ENCODE peak calls at places on chromosomes 5 and 9, in ten cellular contexts. One of them, this sample, is unnamed.

GRCh38 chr9:13274901-13275641 is 4.4 kb downstream of the MPDZ start:
- DNase-seq in AG10803: peak
- DNase-seq in D721Med: no peak
- DNase-seq in transverse colon: no peak
- DNase-seq in choroid plexus epithelial cell: peak
- DNase-seq in fibroblast of mammary gland: peak
- DNase-seq in glutamatergic neuron: no peak
- DNase-seq in astrocyte of the cerebellum: peak
- DNase-seq in tibial artery: no peak
- DNase-seq in bronchial epithelial cell: no peak
- DNase-seq in this sample: no peak

GRCh38 chr9:91193658-91194391 is 167.9 kb downstream of the AUH start:
- DNase-seq in AG10803: peak
- DNase-seq in D721Med: no peak
- DNase-seq in transverse colon: peak
- DNase-seq in choroid plexus epithelial cell: peak
- DNase-seq in fibroblast of mammary gland: peak
- DNase-seq in glutamatergic neuron: peak
- DNase-seq in astrocyte of the cerebellum: peak
- DNase-seq in tibial artery: peak
- DNase-seq in bronchial epithelial cell: peak
- DNase-seq in this sample: peak

GRCh38 chr5:122182491-122182921 is 53.2 kb downstream of the ZNF474 start:
- DNase-seq in AG10803: peak
- DNase-seq in D721Med: no peak
- DNase-seq in transverse colon: peak
- DNase-seq in choroid plexus epithelial cell: peak
- DNase-seq in fibroblast of mammary gland: peak
- DNase-seq in glutamatergic neuron: no peak
- DNase-seq in astrocyte of the cerebellum: peak
- DNase-seq in tibial artery: no peak
- DNase-seq in bronchial epithelial cell: peak
- DNase-seq in this sample: no peak

GRCh38 chr9:4196886-4197285 is 103.0 kb downstream of the GLIS3 start:
- DNase-seq in AG10803: no peak
- DNase-seq in D721Med: no peak
- DNase-seq in transverse colon: no peak
- DNase-seq in choroid plexus epithelial cell: peak
- DNase-seq in fibroblast of mammary gland: peak
- DNase-seq in glutamatergic neuron: no peak
- DNase-seq in astrocyte of the cerebellum: no peak
- DNase-seq in tibial artery: no peak
- DNase-seq in bronchial epithelial cell: no peak
- DNase-seq in this sample: no peak

GRCh38 chr5:146703899-146704298 is 174.7 kb downstream of the PPP2R2B start:
- DNase-seq in AG10803: no peak
- DNase-seq in D721Med: no peak
- DNase-seq in transverse colon: no peak
- DNase-seq in choroid plexus epithelial cell: no peak
- DNase-seq in fibroblast of mammary gland: no peak
- DNase-seq in glutamatergic neuron: no peak
- DNase-seq in astrocyte of the cerebellum: no peak
- DNase-seq in tibial artery: no peak
- DNase-seq in bronchial epithelial cell: peak
- DNase-seq in this sample: no peak

GRCh38 chr9:98222885-98223640 is 30.6 kb upstream of the CORO2A start:
- DNase-seq in AG10803: peak
- DNase-seq in D721Med: no peak
- DNase-seq in transverse colon: no peak
- DNase-seq in choroid plexus epithelial cell: peak
- DNase-seq in fibroblast of mammary gland: peak
- DNase-seq in glutamatergic neuron: no peak
- DNase-seq in astrocyte of the cerebellum: peak
- DNase-seq in tibial artery: no peak
- DNase-seq in bronchial epithelial cell: peak
- DNase-seq in this sample: no peak

GRCh38 chr9:27386759-27387158 is 89.8 kb upstream of the EQTN start:
- DNase-seq in AG10803: no peak
- DNase-seq in D721Med: no peak
- DNase-seq in transverse colon: no peak
- DNase-seq in choroid plexus epithelial cell: no peak
- DNase-seq in fibroblast of mammary gland: no peak
- DNase-seq in glutamatergic neuron: no peak
- DNase-seq in astrocyte of the cerebellum: no peak
- DNase-seq in tibial artery: no peak
- DNase-seq in bronchial epithelial cell: no peak
- DNase-seq in this sample: no peak

GRCh38 chr9:127979333-127980055 is 1.3 kb downstream of the EEIG1 start:
- DNase-seq in AG10803: peak
- DNase-seq in D721Med: no peak
- DNase-seq in transverse colon: peak
- DNase-seq in choroid plexus epithelial cell: peak
- DNase-seq in fibroblast of mammary gland: peak
- DNase-seq in glutamatergic neuron: peak
- DNase-seq in astrocyte of the cerebellum: no peak
- DNase-seq in tibial artery: peak
- DNase-seq in bronchial epithelial cell: no peak
- DNase-seq in this sample: peak

GRCh38 chr9:73553295-73553694 is 401.6 kb downstream of the ANXA1 start:
- DNase-seq in AG10803: no peak
- DNase-seq in D721Med: no peak
- DNase-seq in transverse colon: no peak
- DNase-seq in choroid plexus epithelial cell: no peak
- DNase-seq in fibroblast of mammary gland: no peak
- DNase-seq in glutamatergic neuron: no peak
- DNase-seq in astrocyte of the cerebellum: no peak
- DNase-seq in tibial artery: no peak
- DNase-seq in bronchial epithelial cell: no peak
- DNase-seq in this sample: no peak

GRCh38 chr9:91177661-91178280 is 183.9 kb downstream of the AUH start:
- DNase-seq in AG10803: peak
- DNase-seq in D721Med: no peak
- DNase-seq in transverse colon: peak
- DNase-seq in choroid plexus epithelial cell: no peak
- DNase-seq in fibroblast of mammary gland: peak
- DNase-seq in glutamatergic neuron: no peak
- DNase-seq in astrocyte of the cerebellum: peak
- DNase-seq in tibial artery: peak
- DNase-seq in bronchial epithelial cell: peak
- DNase-seq in this sample: no peak

GRCh38 chr5:64869419-64869818 is 100.7 kb downstream of the CWC27 start:
- DNase-seq in AG10803: peak
- DNase-seq in D721Med: no peak
- DNase-seq in transverse colon: no peak
- DNase-seq in choroid plexus epithelial cell: peak
- DNase-seq in fibroblast of mammary gland: peak
- DNase-seq in glutamatergic neuron: no peak
- DNase-seq in astrocyte of the cerebellum: peak
- DNase-seq in tibial artery: no peak
- DNase-seq in bronchial epithelial cell: peak
- DNase-seq in this sample: no peak

GRCh38 chr9:124045076-124045829 is 33.7 kb downstream of the LHX2 start:
- DNase-seq in AG10803: peak
- DNase-seq in D721Med: no peak
- DNase-seq in transverse colon: peak
- DNase-seq in choroid plexus epithelial cell: peak
- DNase-seq in fibroblast of mammary gland: peak
- DNase-seq in glutamatergic neuron: no peak
- DNase-seq in astrocyte of the cerebellum: no peak
- DNase-seq in tibial artery: peak
- DNase-seq in bronchial epithelial cell: no peak
- DNase-seq in this sample: no peak

GRCh38 chr5:80754900-80755299 is 100.1 kb upstream of the DHFR start:
- DNase-seq in AG10803: no peak
- DNase-seq in D721Med: no peak
- DNase-seq in transverse colon: peak
- DNase-seq in choroid plexus epithelial cell: peak
- DNase-seq in fibroblast of mammary gland: peak
- DNase-seq in glutamatergic neuron: peak
- DNase-seq in astrocyte of the cerebellum: no peak
- DNase-seq in tibial artery: no peak
- DNase-seq in bronchial epithelial cell: no peak
- DNase-seq in this sample: no peak

GRCh38 chr9:36091028-36091953 is 45.2 kb upstream of the GLIPR2 start:
- DNase-seq in AG10803: peak
- DNase-seq in D721Med: no peak
- DNase-seq in transverse colon: peak
- DNase-seq in choroid plexus epithelial cell: peak
- DNase-seq in fibroblast of mammary gland: peak
- DNase-seq in glutamatergic neuron: no peak
- DNase-seq in astrocyte of the cerebellum: peak
- DNase-seq in tibial artery: no peak
- DNase-seq in bronchial epithelial cell: peak
- DNase-seq in this sample: no peak
- TF ChIP-seq CTCF in AG10803: no peak
- TF ChIP-seq CTCF in D721Med: peak
- TF ChIP-seq CTCF in transverse colon: no peak
- TF ChIP-seq CTCF in choroid plexus epithelial cell: no peak
- TF ChIP-seq CTCF in fibroblast of mammary gland: peak
- TF ChIP-seq CTCF in glutamatergic neuron: no peak
- TF ChIP-seq CTCF in astrocyte of the cerebellum: no peak
- TF ChIP-seq CTCF in tibial artery: no peak
- TF ChIP-seq CTCF in bronchial epithelial cell: no peak
- TF ChIP-seq CTCF in this sample: no peak

GRCh38 chr9:108567571-108567970 is 288.2 kb downstream of the ACTL7B start:
- DNase-seq in AG10803: no peak
- DNase-seq in D721Med: no peak
- DNase-seq in transverse colon: no peak
- DNase-seq in choroid plexus epithelial cell: no peak
- DNase-seq in fibroblast of mammary gland: no peak
- DNase-seq in glutamatergic neuron: no peak
- DNase-seq in astrocyte of the cerebellum: no peak
- DNase-seq in tibial artery: no peak
- DNase-seq in bronchial epithelial cell: no peak
- DNase-seq in this sample: no peak

GRCh38 chr9:108569624-108570023 is 286.2 kb downstream of the ACTL7B start:
- DNase-seq in AG10803: peak
- DNase-seq in D721Med: no peak
- DNase-seq in transverse colon: no peak
- DNase-seq in choroid plexus epithelial cell: peak
- DNase-seq in fibroblast of mammary gland: peak
- DNase-seq in glutamatergic neuron: peak
- DNase-seq in astrocyte of the cerebellum: peak
- DNase-seq in tibial artery: no peak
- DNase-seq in bronchial epithelial cell: peak
- DNase-seq in this sample: no peak

GRCh38 chr9:108568093-108568492 is 287.7 kb downstream of the ACTL7B start:
- DNase-seq in AG10803: no peak
- DNase-seq in D721Med: no peak
- DNase-seq in transverse colon: no peak
- DNase-seq in choroid plexus epithelial cell: no peak
- DNase-seq in fibroblast of mammary gland: no peak
- DNase-seq in glutamatergic neuron: no peak
- DNase-seq in astrocyte of the cerebellum: no peak
- DNase-seq in tibial artery: no peak
- DNase-seq in bronchial epithelial cell: peak
- DNase-seq in this sample: no peak

GRCh38 chr9:108562176-108562575 is 293.6 kb downstream of the ACTL7B start:
- DNase-seq in AG10803: no peak
- DNase-seq in D721Med: no peak
- DNase-seq in transverse colon: no peak
- DNase-seq in choroid plexus epithelial cell: no peak
- DNase-seq in fibroblast of mammary gland: no peak
- DNase-seq in glutamatergic neuron: no peak
- DNase-seq in astrocyte of the cerebellum: no peak
- DNase-seq in tibial artery: no peak
- DNase-seq in bronchial epithelial cell: peak
- DNase-seq in this sample: no peak

DNA sequence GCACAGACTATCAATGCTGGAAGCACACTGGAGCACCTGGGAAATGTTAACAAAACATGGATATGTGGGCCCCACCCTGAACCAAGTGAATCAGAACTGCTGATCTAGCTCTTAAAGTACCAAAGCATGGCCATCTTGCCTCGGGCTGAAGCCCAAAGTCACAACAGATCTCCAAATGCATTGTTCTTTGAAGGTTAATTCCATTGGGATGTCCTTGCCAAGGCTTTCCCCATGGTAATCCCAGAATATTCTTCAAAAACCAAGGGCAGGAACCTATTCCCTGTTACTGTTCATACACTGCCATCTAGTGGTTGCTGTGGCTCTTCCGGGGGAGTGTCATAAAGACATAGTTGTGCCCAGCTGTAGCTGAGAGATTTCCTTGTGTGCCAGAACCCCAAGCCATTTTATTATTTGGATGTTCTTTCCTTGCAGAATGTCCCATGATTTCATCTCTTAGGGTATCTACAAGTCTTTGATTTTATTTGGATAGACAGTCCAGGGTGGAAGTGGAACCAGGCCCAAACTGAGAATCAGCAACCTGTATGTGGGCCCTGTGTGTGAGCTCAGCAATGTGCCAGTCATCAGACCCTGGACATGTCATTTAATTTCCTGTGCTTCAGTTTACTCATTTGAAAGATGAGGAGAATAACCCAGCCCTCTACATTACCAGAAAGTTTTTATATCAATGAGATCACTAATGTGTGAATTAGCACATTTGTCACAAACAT is 290.0 kb downstream of the ACTL7B start:
- DNase-seq in AG10803: peak
- DNase-seq in D721Med: peak
- DNase-seq in transverse colon: peak
- DNase-seq in choroid plexus epithelial cell: peak
- DNase-seq in fibroblast of mammary gland: peak
- DNase-seq in glutamatergic neuron: peak
- DNase-seq in astrocyte of the cerebellum: peak
- DNase-seq in tibial artery: peak
- DNase-seq in bronchial epithelial cell: peak
- DNase-seq in this sample: peak
- TF ChIP-seq CTCF in AG10803: peak
- TF ChIP-seq CTCF in D721Med: peak
- TF ChIP-seq CTCF in transverse colon: peak
- TF ChIP-seq CTCF in choroid plexus epithelial cell: peak
- TF ChIP-seq CTCF in fibroblast of mammary gland: peak
- TF ChIP-seq CTCF in glutamatergic neuron: peak
- TF ChIP-seq CTCF in astrocyte of the cerebellum: peak
- TF ChIP-seq CTCF in tibial artery: peak
- TF ChIP-seq CTCF in bronchial epithelial cell: peak
- TF ChIP-seq CTCF in this sample: peak

GRCh38 chr5:59149271-59149670 is 566.4 kb downstream of the RAB3C start:
- DNase-seq in AG10803: no peak
- DNase-seq in D721Med: no peak
- DNase-seq in transverse colon: no peak
- DNase-seq in choroid plexus epithelial cell: no peak
- DNase-seq in fibroblast of mammary gland: no peak
- DNase-seq in glutamatergic neuron: no peak
- DNase-seq in astrocyte of the cerebellum: no peak
- DNase-seq in tibial artery: no peak
- DNase-seq in bronchial epithelial cell: no peak
- DNase-seq in this sample: no peak
- TF ChIP-seq CTCF in AG10803: no peak
- TF ChIP-seq CTCF in D721Med: no peak
- TF ChIP-seq CTCF in transverse colon: no peak
- TF ChIP-seq CTCF in choroid plexus epithelial cell: no peak
- TF ChIP-seq CTCF in fibroblast of mammary gland: no peak
- TF ChIP-seq CTCF in glutamatergic neuron: no peak
- TF ChIP-seq CTCF in astrocyte of the cerebellum: no peak
- TF ChIP-seq CTCF in tibial artery: no peak
- TF ChIP-seq CTCF in bronchial epithelial cell: no peak
- TF ChIP-seq CTCF in this sample: no peak

DNA sequence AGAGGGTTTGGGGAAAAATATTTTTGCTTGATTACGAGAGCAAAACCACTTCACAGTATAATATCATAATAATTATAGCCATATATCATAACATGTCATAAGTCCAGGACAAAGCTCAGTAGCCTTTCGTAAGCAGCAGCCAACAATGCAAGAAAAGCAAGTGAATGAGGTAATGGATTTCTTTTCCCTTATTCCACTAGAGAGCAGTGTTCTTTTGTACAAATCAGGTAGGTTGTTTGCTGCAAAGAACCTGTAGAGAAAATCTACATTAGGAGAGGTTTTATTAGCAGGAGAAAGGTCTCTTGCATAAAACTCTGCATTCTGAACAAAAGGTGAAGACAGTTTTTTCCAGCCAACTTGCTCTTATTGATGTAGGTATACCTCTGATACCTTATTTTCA is 1033.4 kb downstream of the TLE4 start:
- DNase-seq in AG10803: peak
- DNase-seq in D721Med: no peak
- DNase-seq in transverse colon: no peak
- DNase-seq in choroid plexus epithelial cell: peak
- DNase-seq in fibroblast of mammary gland: peak
- DNase-seq in glutamatergic neuron: no peak
- DNase-seq in astrocyte of the cerebellum: peak
- DNase-seq in tibial artery: no peak
- DNase-seq in bronchial epithelial cell: peak
- DNase-seq in this sample: no peak
- TF ChIP-seq CTCF in AG10803: peak
- TF ChIP-seq CTCF in D721Med: peak
- TF ChIP-seq CTCF in transverse colon: peak
- TF ChIP-seq CTCF in choroid plexus epithelial cell: peak
- TF ChIP-seq CTCF in fibroblast of mammary gland: peak
- TF ChIP-seq CTCF in glutamatergic neuron: peak
- TF ChIP-seq CTCF in astrocyte of the cerebellum: peak
- TF ChIP-seq CTCF in tibial artery: no peak
- TF ChIP-seq CTCF in bronchial epithelial cell: peak
- TF ChIP-seq CTCF in this sample: peak

This sample was measured in neural crest cell.